ENCODE peak calls at places on chromosomes 7 and 10, in four cellular contexts. R, B, W and K are unnamed samples.

GRCh38 chr10:126425473-126426065 is 37.3 kb upstream of the ADAM12 start:
- DNase-seq in W (no peak), R (no peak), B (no peak), K (no peak)

GRCh38 chr10:30186371-30186875 is 127.0 kb upstream of the JCAD start:
- DNase-seq in W (no peak), B (peak; percentile 46), R (peak; percentile 60), K (no peak)

GRCh38 chr10:61280303-61280702 is 172.9 kb downstream of the TMEM26 start:
- DNase-seq in R (peak; percentile 6), B (peak; percentile 55), W (no peak), K (no peak)

GRCh38 chr10:51985326-51985725 is 285.9 kb upstream of the CSTF2T start:
- DNase-seq in W (no peak), R (no peak), B (no peak), K (no peak)

GRCh38 chr10:35127289-35127891 is 744 bp downstream of the CREM start:
- DNase-seq in W (no peak), B (peak; percentile 90), R (peak; percentile 63), K (peak; percentile 54)

GRCh38 chr7:105934577-105935185 is 28.4 kb upstream of the CDHR3 start:
- DNase-seq in R (no peak), W (no peak), B (peak; percentile 51), K (no peak)

GRCh38 chr10:74021248-74022055 is 23.5 kb downstream of the VCL start:
- DNase-seq in B (peak; percentile 80), W (no peak), R (peak; percentile 55), K (no peak)

GRCh38 chr7:9280088-9280487 is 846.7 kb downstream of the NXPH1 start:
- DNase-seq in R (no peak), B (no peak), W (no peak), K (no peak)

GRCh38 chr7:158256091-158256816 is 331.4 kb downstream of the PTPRN2 start:
- DNase-seq in R (no peak), B (no peak), W (no peak), K (no peak)

GRCh38 chr10:131311661-131312260 is at the start of gene TCERG1L:
- DNase-seq in B (no peak), R (no peak), W (no peak), K (no peak)
- H3K4me3 ChIP-seq in B (no peak within 1 kb of the TSS), R (no peak within 1 kb of the TSS), W (no peak within 1 kb of the TSS), K (no peak within 1 kb of the TSS)

GRCh38 chr7:3896366-3896765 is 595.3 kb downstream of the SDK1 start:
- DNase-seq in R (no peak), W (no peak), B (no peak), K (no peak)

GRCh38 chr7:3893789-3894153 is 592.7 kb downstream of the SDK1 start:
- DNase-seq in W (no peak), R (no peak), B (no peak), K (no peak)

GRCh38 chr7:3893151-3893788 is 592.2 kb downstream of the SDK1 start:
- DNase-seq in B (no peak), R (no peak), W (no peak), K (no peak)

GRCh38 chr7:3897430-3898385 is 596.7 kb downstream of the SDK1 start:
- DNase-seq in R (peak; percentile 55), W (no peak), B (peak; percentile 55), K (peak; percentile 33)

GRCh38 chr7:3895341-3895740 is 594.3 kb downstream of the SDK1 start:
- DNase-seq in B (no peak), W (no peak), R (no peak), K (no peak)
- H3K27ac ChIP-seq in B (no peak overlapping the region), W (no peak overlapping the region), R (no peak overlapping the region), K (no peak overlapping the region)

DNA sequence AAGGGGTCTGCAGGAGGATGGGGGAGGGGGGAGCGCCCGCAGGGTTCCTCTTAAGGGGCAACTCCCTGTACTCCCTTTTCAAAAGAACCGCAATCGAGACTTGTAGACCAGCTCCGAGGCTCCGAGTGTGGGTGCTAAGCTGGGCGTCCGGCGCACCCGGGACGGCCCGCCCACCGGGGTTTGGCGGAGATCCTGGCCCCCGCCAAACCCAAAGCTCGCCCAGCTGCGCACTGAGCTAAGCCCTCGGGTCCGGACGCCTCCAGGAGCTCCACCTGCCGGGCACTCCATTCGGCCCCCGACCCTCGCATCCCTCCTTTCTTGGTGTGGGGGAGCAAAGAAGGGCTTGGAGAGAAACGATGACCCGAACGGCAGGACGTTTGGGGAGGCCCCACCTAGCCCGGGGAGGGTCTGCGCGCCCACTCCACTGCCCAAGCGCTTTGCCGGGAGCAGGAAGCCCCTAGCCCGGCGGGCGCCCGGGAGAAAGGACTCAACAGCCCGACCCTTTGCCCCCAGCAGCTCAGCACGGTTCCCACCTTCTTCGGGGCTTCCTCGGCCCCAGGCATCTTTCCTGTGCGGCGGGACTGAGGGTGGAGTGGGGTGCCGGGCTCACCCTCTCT is 649 bp downstream of the AFAP1L2 start:
- DNase-seq in W (no peak), R (no peak), B (peak; percentile 12), K (no peak)
- TF ChIP-seq EZH2 in W (no peak), R (peak; percentile 93), B (peak; percentile 27), K (no peak)

GRCh38 chr7:74033372-74034311 is 5.7 kb downstream of the ELN start:
- DNase-seq in R (no peak), B (peak; percentile 50), W (no peak), K (no peak)
- H3K4me3 ChIP-seq in R (no peak overlapping the region), B (no peak overlapping the region), W (no peak overlapping the region), K (no peak overlapping the region)

GRCh38 chr10:71891437-71891836 is 40.4 kb upstream of the PSAP start:
- DNase-seq in B (no peak), W (no peak), R (no peak), K (no peak)
- H3K27ac ChIP-seq in B (no peak overlapping the region), W (no peak overlapping the region), R (no peak overlapping the region), K (peak overlapping the region; percentile 46)